ENCODE peak calls at places on chromosomes 7 and 10, in four cellular contexts. One of them, this sample, is unnamed.

GRCh38 chr10:47181057-47181849 is 118.7 kb upstream of the GDF10 start:
- DNase-seq in astrocyte of the cerebellum: no peak
- DNase-seq in lower lobe of right lung: no peak
- DNase-seq in cardiac muscle cell: no peak
- DNase-seq in this sample: no peak

GRCh38 chr7:1197997-1198632 is 34.6 kb upstream of the UNCX start:
- DNase-seq in cardiac muscle cell: peak
- DNase-seq in lower lobe of right lung: no peak
- DNase-seq in astrocyte of the cerebellum: no peak
- DNase-seq in this sample: no peak

GRCh38 chr10:77855404-77856155 is 71.0 kb downstream of the DLG5 start:
- DNase-seq in astrocyte of the cerebellum: no peak
- DNase-seq in lower lobe of right lung: no peak
- DNase-seq in cardiac muscle cell: no peak
- DNase-seq in this sample: no peak

GRCh38 chr7:13312327-13312726 is 624.9 kb downstream of the ARL4A start:
- DNase-seq in cardiac muscle cell: no peak
- DNase-seq in astrocyte of the cerebellum: no peak
- DNase-seq in lower lobe of right lung: no peak
- DNase-seq in this sample: no peak

GRCh38 chr7:28114056-28114455 is 66.5 kb downstream of the JAZF1 start:
- DNase-seq in cardiac muscle cell: no peak
- DNase-seq in astrocyte of the cerebellum: no peak
- DNase-seq in lower lobe of right lung: no peak
- DNase-seq in this sample: no peak

GRCh38 chr7:151591866-151592265 is 72.2 kb upstream of the RHEB start:
- DNase-seq in lower lobe of right lung: no peak
- DNase-seq in cardiac muscle cell: no peak
- DNase-seq in astrocyte of the cerebellum: no peak
- DNase-seq in this sample: no peak

GRCh38 chr10:110176626-110177025 is 30.8 kb upstream of the MXI1 start:
- DNase-seq in cardiac muscle cell: no peak
- DNase-seq in astrocyte of the cerebellum: no peak
- DNase-seq in lower lobe of right lung: no peak
- DNase-seq in this sample: no peak

GRCh38 chr7:129188892-129189660 is 643 bp downstream of the SMO start:
- DNase-seq in astrocyte of the cerebellum: no peak
- DNase-seq in lower lobe of right lung: no peak
- DNase-seq in cardiac muscle cell: peak
- DNase-seq in this sample: no peak

GRCh38 chr7:152000191-152000590 is 25.3 kb upstream of the GALNT11 start:
- DNase-seq in astrocyte of the cerebellum: no peak
- DNase-seq in cardiac muscle cell: peak
- DNase-seq in lower lobe of right lung: no peak
- DNase-seq in this sample: no peak

GRCh38 chr10:18689498-18689897 is 30.3 kb downstream of the ARL5B start:
- DNase-seq in cardiac muscle cell: peak
- DNase-seq in lower lobe of right lung: no peak
- DNase-seq in astrocyte of the cerebellum: peak
- DNase-seq in this sample: no peak

GRCh38 chr10:67883710-67884312 is 645 bp upstream of the SIRT1 start:
- DNase-seq in astrocyte of the cerebellum: no peak
- DNase-seq in cardiac muscle cell: no peak
- DNase-seq in lower lobe of right lung: no peak
- DNase-seq in this sample: no peak

GRCh38 chr7:155352753-155353115 is 55.1 kb downstream of the INSIG1 start:
- DNase-seq in lower lobe of right lung: no peak
- DNase-seq in astrocyte of the cerebellum: no peak
- DNase-seq in cardiac muscle cell: no peak
- DNase-seq in this sample: no peak

GRCh38 chr10:6035926-6036575 is 26.1 kb downstream of the IL2RA start:
- DNase-seq in astrocyte of the cerebellum: no peak
- DNase-seq in lower lobe of right lung: no peak
- DNase-seq in cardiac muscle cell: no peak
- DNase-seq in this sample: no peak

GRCh38 chr7:67311901-67312300 is 315.3 kb downstream of the TYW1 start:
- DNase-seq in cardiac muscle cell: peak
- DNase-seq in lower lobe of right lung: no peak
- DNase-seq in astrocyte of the cerebellum: no peak
- DNase-seq in this sample: no peak

GRCh38 chr10:93837783-93838677 is 55.7 kb upstream of the SLC35G1 start:
- DNase-seq in lower lobe of right lung: no peak
- DNase-seq in astrocyte of the cerebellum: no peak
- DNase-seq in cardiac muscle cell: no peak
- DNase-seq in this sample: no peak

GRCh38 chr7:65976659-65977196 is 5.3 kb downstream of the GUSB start:
- DNase-seq in lower lobe of right lung: peak
- DNase-seq in astrocyte of the cerebellum: no peak
- DNase-seq in cardiac muscle cell: no peak
- DNase-seq in this sample: no peak

GRCh38 chr10:63478564-63478963 is 12.8 kb upstream of the JMJD1C start:
- DNase-seq in lower lobe of right lung: no peak
- DNase-seq in astrocyte of the cerebellum: no peak
- DNase-seq in cardiac muscle cell: no peak
- DNase-seq in this sample: no peak

GRCh38 chr7:94344826-94345225 is 49.9 kb upstream of the COL1A2 start:
- DNase-seq in lower lobe of right lung: no peak
- DNase-seq in astrocyte of the cerebellum: no peak
- DNase-seq in cardiac muscle cell: peak
- DNase-seq in this sample: no peak

GRCh38 chr7:130734525-130735272 is 692 bp upstream of the KLF14 start:
- DNase-seq in lower lobe of right lung: no peak
- DNase-seq in astrocyte of the cerebellum: no peak
- DNase-seq in cardiac muscle cell: peak
- DNase-seq in this sample: no peak

GRCh38 chr7:24783731-24784130 is 26.5 kb upstream of the GSDME start:
- DNase-seq in cardiac muscle cell: no peak
- DNase-seq in lower lobe of right lung: no peak
- DNase-seq in astrocyte of the cerebellum: no peak
- DNase-seq in this sample: no peak

DNA sequence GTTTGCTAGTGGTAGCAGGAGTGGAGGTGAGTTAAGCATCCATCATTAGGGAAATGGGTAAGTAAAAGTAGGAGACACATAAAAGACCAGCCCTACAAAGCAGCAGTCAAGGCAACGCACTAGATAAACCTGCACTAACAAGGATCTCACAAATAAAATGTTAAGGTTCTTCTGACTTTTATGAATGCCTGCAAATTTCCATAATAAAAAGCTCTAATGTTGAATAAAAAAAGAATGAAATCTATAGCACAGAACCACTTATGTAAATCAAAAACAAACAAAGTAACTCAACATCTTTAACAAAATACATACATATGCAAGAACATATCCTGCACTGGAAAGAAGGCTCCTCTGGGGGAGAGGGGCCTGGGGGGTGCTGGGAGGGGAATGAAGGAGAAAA is 4.6 kb downstream of the SGMS1 start:
- DNase-seq in lower lobe of right lung: no peak
- DNase-seq in astrocyte of the cerebellum: no peak
- DNase-seq in cardiac muscle cell: no peak
- DNase-seq in this sample: no peak
- H3K4me3 ChIP-seq in lower lobe of right lung: no peak
- H3K4me3 ChIP-seq in astrocyte of the cerebellum: no peak
- H3K4me3 ChIP-seq in cardiac muscle cell: no peak
- H3K4me3 ChIP-seq in this sample: peak

DNA sequence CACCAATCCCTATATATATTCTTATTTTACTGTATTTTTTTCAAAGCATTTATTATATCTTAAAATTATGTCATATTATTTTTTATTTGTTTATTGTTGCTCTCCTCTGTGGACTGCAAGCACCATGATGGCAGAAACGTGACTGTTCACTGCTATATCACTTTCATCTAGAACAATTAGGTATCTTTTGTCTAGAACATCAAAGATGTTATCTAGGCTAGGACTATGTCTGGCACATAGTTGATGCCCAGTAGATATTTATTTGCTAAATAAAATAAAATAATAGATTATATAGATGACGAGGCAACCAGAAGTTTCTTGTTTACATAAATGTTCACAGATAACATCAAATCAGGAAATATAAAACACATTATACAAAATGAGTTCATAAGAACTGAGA is 12.4 kb upstream of the GPR158 start:
- DNase-seq in lower lobe of right lung: no peak
- DNase-seq in cardiac muscle cell: no peak
- DNase-seq in astrocyte of the cerebellum: no peak
- DNase-seq in this sample: no peak
- H3K4me3 ChIP-seq in lower lobe of right lung: no peak
- H3K4me3 ChIP-seq in cardiac muscle cell: no peak
- H3K4me3 ChIP-seq in astrocyte of the cerebellum: no peak
- H3K4me3 ChIP-seq in this sample: no peak

GRCh38 chr10:114718386-114718785 is 60.3 kb upstream of the ABLIM1 start:
- DNase-seq in lower lobe of right lung: no peak
- DNase-seq in cardiac muscle cell: no peak
- DNase-seq in astrocyte of the cerebellum: no peak
- DNase-seq in this sample: no peak

GRCh38 chr10:114723361-114723760 is 65.3 kb upstream of the ABLIM1 start:
- DNase-seq in cardiac muscle cell: no peak
- DNase-seq in astrocyte of the cerebellum: no peak
- DNase-seq in lower lobe of right lung: no peak
- DNase-seq in this sample: no peak

GRCh38 chr10:114724295-114724694 is 66.2 kb upstream of the ABLIM1 start:
- DNase-seq in lower lobe of right lung: no peak
- DNase-seq in cardiac muscle cell: no peak
- DNase-seq in astrocyte of the cerebellum: no peak
- DNase-seq in this sample: no peak

GRCh38 chr10:114719311-114719710 is 61.2 kb upstream of the ABLIM1 start:
- DNase-seq in lower lobe of right lung: no peak
- DNase-seq in astrocyte of the cerebellum: no peak
- DNase-seq in cardiac muscle cell: no peak
- DNase-seq in this sample: no peak

DNA sequence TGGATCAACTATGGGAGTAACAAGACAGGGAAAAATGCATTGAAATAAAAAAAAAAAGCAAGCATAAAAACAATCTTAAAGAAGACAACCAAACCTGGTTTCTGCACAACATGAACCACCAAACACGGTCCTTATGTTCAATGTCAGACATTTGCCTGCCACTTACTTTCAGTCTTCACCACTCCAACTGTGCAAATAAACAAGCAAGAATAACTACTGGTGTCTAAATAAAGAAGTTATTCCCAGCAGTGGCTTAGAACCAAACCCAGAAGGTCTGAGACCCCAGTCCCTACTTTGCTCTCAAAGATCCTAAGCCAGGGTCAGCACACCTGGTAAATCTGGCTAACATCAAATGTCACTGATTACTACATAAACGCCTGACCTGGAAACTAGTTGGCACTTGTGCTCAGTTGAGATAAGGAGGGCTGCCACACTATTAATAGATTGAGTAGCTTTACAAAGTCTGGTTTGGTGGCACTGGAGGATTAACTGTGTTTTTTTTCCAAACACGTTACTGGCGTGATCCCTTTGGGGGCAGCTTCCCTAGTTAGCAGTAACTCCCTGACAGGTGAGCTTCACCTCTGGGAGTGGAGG is 62.7 kb upstream of the ABLIM1 start:
- DNase-seq in cardiac muscle cell: no peak
- DNase-seq in lower lobe of right lung: no peak
- DNase-seq in astrocyte of the cerebellum: no peak
- DNase-seq in this sample: no peak
- H3K4me3 ChIP-seq in cardiac muscle cell: no peak
- H3K4me3 ChIP-seq in lower lobe of right lung: no peak
- H3K4me3 ChIP-seq in astrocyte of the cerebellum: no peak
- H3K4me3 ChIP-seq in this sample: no peak

GRCh38 chr7:39650676-39651075 is 27.3 kb downstream of the RALA start:
- DNase-seq in astrocyte of the cerebellum: peak
- DNase-seq in lower lobe of right lung: no peak
- DNase-seq in cardiac muscle cell: peak
- DNase-seq in this sample: no peak

GRCh38 chr7:39647816-39648215 is 24.4 kb downstream of the RALA start:
- DNase-seq in astrocyte of the cerebellum: no peak
- DNase-seq in lower lobe of right lung: no peak
- DNase-seq in cardiac muscle cell: no peak
- DNase-seq in this sample: no peak

GRCh38 chr7:39645482-39646407 is 22.4 kb downstream of the RALA start:
- DNase-seq in astrocyte of the cerebellum: no peak
- DNase-seq in lower lobe of right lung: no peak
- DNase-seq in cardiac muscle cell: peak
- DNase-seq in this sample: no peak

GRCh38 chr7:39656415-39656814 is 33.0 kb downstream of the RALA start:
- DNase-seq in astrocyte of the cerebellum: no peak
- DNase-seq in lower lobe of right lung: no peak
- DNase-seq in cardiac muscle cell: no peak
- DNase-seq in this sample: no peak

DNA sequence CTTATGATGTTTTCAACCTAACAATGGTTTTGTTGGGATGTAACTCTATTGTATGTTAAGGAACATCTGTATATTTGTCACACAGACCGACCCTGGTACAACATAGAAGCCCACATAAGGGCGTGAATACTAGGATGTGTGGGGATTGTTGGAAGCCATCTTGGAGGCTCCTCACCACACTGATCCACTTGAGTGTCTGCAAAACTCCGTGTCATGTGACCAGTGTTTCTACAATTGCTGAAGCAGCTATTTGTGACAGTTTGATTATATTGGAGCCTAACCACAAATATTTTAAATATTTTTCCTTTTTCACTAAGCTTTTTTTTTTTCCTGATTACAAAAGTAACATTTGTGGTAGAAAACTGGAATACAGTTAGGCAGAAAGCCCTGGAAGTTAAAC is 27.9 kb downstream of the RALA start:
- DNase-seq in lower lobe of right lung: no peak
- DNase-seq in astrocyte of the cerebellum: peak
- DNase-seq in cardiac muscle cell: peak
- DNase-seq in this sample: no peak
- H3K4me3 ChIP-seq in lower lobe of right lung: no peak
- H3K4me3 ChIP-seq in astrocyte of the cerebellum: no peak
- H3K4me3 ChIP-seq in cardiac muscle cell: no peak
- H3K4me3 ChIP-seq in this sample: no peak

GRCh38 chr10:112215342-112215774 is 31.8 kb upstream of the GPAM start:
- DNase-seq in lower lobe of right lung: peak
- DNase-seq in cardiac muscle cell: peak
- DNase-seq in astrocyte of the cerebellum: no peak
- DNase-seq in this sample: no peak
- H3K4me3 ChIP-seq in lower lobe of right lung: peak
- H3K4me3 ChIP-seq in cardiac muscle cell: no peak
- H3K4me3 ChIP-seq in astrocyte of the cerebellum: no peak
- H3K4me3 ChIP-seq in this sample: no peak

This sample was measured in dorsolateral prefrontal cortex.